ENCODE peak calls at places on chromosomes 6 and 20, in four cellular contexts. R, D, C and W are unnamed samples.

GRCh38 chr20:61529354-61529753 is 277.3 kb downstream of the CDH4 start:
- DNase-seq in D (no peak), C (no peak), R (no peak), W (no peak)

GRCh38 chr6:73452107-73452461 is at the start of gene CGAS:
- DNase-seq in D (peak; percentile 85), C (peak; percentile 94), R (no peak), W (peak; percentile 77)

GRCh38 chr6:53258774-53259155 is 90.0 kb downstream of the ELOVL5 start:
- DNase-seq in D (no peak), R (no peak), C (no peak), W (no peak)

GRCh38 chr6:26302941-26303559 is 61.9 kb upstream of the BTN3A2 start:
- DNase-seq in C (no peak), R (no peak), D (no peak), W (no peak)

GRCh38 chr20:53220482-53221307 is 248.5 kb downstream of the TSHZ2 start:
- DNase-seq in C (no peak), R (no peak), D (no peak), W (no peak)

GRCh38 chr20:24339179-24339578 is 130.2 kb upstream of the SYNDIG1 start:
- DNase-seq in D (no peak), C (no peak), R (no peak), W (no peak)

GRCh38 chr6:170278743-170279094 is 12.2 kb downstream of the DLL1 start:
- DNase-seq in C (peak; percentile 20), R (no peak), D (no peak), W (no peak)

GRCh38 chr20:54025166-54025835 is 45.1 kb downstream of the BCAS1 start:
- DNase-seq in C (no peak), D (no peak), R (no peak), W (no peak)

GRCh38 chr6:36556281-36556680 is 9.0 kb upstream of the STK38 start:
- DNase-seq in R (no peak), C (no peak), D (no peak), W (no peak)

GRCh38 chr6:87828044-87828443 is 126.0 kb upstream of the AKIRIN2 start:
- DNase-seq in R (no peak), C (no peak), D (no peak), W (no peak)
- H3K36me3 ChIP-seq in R (no peaks in the 10 kb centered on the region), C (no peaks in the 10 kb centered on the region), D (no peaks in the 10 kb centered on the region), W (no peaks in the 10 kb centered on the region)

GRCh38 chr20:35478804-35479472 is 23.5 kb downstream of the CEP250 start:
- DNase-seq in R (peak; percentile 77), D (no peak), C (no peak), W (no peak)
- H3K36me3 ChIP-seq in R (peaks cover 73% of the 10 kb centered on the region), D (peaks cover 9% of the 10 kb centered on the region), C (peaks cover 18% of the 10 kb centered on the region), W (peaks cover 8% of the 10 kb centered on the region)

DNA sequence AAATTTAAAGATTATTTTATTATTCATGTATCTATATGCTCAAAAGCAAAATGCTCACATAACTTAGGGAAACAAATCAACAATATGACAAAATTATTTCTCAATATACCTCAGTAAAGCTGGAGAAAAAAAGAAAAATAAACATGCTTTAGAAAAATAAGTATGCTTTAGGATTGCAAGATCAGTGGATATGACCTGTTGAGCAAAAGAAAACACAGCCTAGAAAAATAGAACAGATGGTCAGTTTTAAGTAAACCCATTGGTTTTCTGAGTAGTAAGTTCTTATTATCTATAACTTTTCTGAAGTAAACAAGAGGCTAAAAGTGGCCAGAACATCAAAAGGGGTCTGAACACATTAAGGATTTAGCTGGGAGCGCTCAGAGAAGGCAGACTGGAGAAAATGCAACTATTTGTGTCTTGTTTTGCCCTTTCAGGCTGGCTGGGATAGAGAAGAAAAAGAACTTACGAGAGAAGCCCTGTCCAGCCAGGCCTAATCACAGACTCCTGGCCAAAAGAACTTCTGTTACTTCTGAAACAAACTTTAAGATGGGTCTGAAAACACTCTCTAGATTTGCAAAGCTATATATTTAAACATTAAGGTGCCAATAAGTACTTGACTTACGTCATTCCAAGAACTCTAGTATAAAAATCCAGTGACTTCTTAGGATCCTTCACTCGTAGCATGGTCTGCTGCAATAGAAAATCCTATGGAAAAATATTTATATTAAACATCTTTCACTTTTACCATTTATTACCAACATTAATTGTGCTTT is 16.5 kb downstream of the GLO1 start:
- DNase-seq in R (no peak), C (no peak), D (no peak), W (no peak)
- H3K36me3 ChIP-seq in R (peaks cover 37% of the 10 kb centered on the region), C (peaks cover 2% of the 10 kb centered on the region), D (no peaks in the 10 kb centered on the region), W (peaks cover 4% of the 10 kb centered on the region)

GRCh38 chr6:151549790-151550189 is 56.0 kb downstream of the CCDC170 start:
- DNase-seq in R (no peak), C (no peak), D (no peak), W (no peak)
- H3K36me3 ChIP-seq in R (no peaks in the 10 kb centered on the region), C (no peaks in the 10 kb centered on the region), D (no peaks in the 10 kb centered on the region), W (no peaks in the 10 kb centered on the region)

DNA sequence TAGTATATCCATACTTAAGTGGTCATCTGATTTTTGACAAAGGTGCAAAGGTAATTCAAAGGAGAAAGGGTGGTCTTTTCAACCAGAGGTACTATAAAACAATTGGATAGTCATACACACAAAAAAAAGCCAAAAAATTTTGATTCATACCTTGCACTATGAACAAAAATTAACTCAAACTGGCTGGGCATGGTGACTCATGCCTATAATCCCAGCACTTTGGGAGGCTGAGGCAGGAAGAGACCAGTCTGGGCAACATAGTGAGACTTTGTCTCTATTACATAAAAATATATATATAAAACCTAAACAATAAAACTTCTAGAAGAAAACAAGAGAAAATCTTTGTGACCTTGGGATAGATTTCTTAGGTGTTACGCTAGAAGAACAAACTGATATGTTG is 43.8 kb upstream of the ADIG start:
- DNase-seq in R (no peak), C (no peak), D (no peak), W (no peak)
- H3K36me3 ChIP-seq in R (peaks cover 79% of the 10 kb centered on the region), C (peaks cover 13% of the 10 kb centered on the region), D (peaks cover 5% of the 10 kb centered on the region), W (peaks cover 11% of the 10 kb centered on the region)

DNA sequence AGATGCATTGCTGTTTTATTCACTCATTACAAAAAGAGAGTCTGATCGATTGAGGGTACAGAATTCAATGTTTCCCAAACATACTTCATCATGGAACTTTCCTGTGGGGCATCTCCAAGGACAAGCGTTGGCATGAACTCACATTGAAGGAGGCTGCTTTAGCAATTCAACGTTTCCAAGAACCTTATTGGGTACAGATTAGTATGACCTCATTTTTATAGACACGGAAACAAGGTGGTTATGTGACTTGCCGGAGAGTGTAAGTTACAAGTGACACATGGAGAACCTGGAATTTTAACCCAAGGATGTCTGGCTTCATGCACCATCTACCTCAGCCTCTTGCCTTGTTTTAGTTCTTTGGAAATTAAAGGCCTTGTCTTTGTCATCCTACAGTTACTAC is 8.8 kb downstream of the GPR31 start:
- DNase-seq in D (no peak), R (no peak), C (no peak), W (no peak)
- H3K36me3 ChIP-seq in D (no peaks in the 10 kb centered on the region), R (no peaks in the 10 kb centered on the region), C (no peaks in the 10 kb centered on the region), W (no peaks in the 10 kb centered on the region)

DNA sequence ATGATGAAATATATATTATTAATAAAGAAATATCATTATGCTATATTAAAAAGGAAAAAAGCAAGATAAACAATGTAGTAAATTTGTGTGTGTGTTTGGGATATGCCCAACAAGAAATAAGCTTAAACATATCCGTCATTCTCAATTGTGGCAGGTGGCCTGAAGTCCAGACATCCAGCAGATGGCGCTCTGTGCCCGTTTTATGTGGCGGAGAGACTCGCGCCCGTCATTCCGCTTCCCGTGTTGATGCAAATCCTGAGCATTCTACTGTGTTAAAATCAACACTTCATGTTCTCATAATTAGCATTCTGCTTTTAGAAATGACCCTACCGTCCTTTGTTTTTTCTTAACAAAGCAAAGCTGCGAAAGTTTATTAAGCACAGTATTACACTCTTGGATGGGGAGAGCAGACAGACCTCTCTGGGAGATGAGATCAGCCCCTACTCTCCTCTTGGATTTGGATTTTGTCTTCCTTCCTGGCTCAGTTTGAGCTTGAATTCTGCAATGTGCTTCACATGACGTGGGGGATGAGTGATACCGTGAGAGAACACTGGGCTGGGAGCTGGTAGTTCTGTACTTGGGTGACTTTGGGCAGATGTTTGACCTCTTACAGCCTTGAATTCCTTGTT is 125.8 kb downstream of the MCHR2 start:
- DNase-seq in C (peak; percentile 75), R (peak; percentile 47), D (peak; percentile 74), W (peak; percentile 82)
- H3K36me3 ChIP-seq in C (no peaks in the 10 kb centered on the region), R (no peaks in the 10 kb centered on the region), D (no peaks in the 10 kb centered on the region), W (no peaks in the 10 kb centered on the region)

DNA sequence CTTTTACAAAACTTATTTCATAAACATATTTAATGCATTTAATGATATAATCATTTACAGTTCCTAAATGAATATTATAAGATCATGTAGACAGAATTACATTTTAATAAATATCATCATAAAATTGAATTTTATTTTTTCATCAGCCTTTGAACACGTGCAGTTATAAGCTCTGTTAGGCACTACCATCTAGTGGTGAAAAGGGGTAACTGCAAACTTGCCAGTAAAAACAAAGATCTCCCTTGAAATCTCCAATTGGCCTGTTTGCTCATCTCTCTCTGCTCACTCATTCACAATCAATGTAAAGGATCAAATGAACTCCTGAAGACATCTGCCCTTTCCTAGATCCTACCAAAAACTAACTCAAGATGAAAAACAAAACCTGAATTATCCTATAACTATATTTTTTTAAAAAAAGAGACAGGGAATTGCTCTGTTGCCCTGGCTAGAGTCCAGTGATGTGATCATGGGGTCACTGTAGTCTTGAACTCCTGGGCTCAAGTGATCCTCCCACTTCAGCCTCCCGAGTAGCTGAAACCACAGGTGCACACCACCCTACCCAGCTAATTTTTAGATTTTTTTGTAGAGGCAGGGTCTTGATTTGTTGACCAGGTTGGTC is 31.7 kb downstream of the SAMHD1 start:
- DNase-seq in C (no peak), R (peak; percentile 73), D (peak; percentile 46), W (peak; percentile 42)
- H3K36me3 ChIP-seq in C (peaks cover 6% of the 10 kb centered on the region), R (peaks cover 12% of the 10 kb centered on the region), D (peaks cover 5% of the 10 kb centered on the region), W (peaks cover 24% of the 10 kb centered on the region)

GRCh38 chr6:17633465-17634188 is 33.5 kb downstream of the FAM8A1 start:
- DNase-seq in C (no peak), R (no peak), D (no peak), W (no peak)

GRCh38 chr6:17628873-17629272 is 28.8 kb downstream of the FAM8A1 start:
- DNase-seq in R (no peak), D (no peak), C (no peak), W (no peak)

GRCh38 chr6:17632929-17633328 is 32.8 kb downstream of the FAM8A1 start:
- DNase-seq in R (no peak), D (no peak), C (no peak), W (no peak)

GRCh38 chr6:17629824-17630510 is 29.9 kb downstream of the FAM8A1 start:
- DNase-seq in D (no peak), C (no peak), R (no peak), W (no peak)

GRCh38 chr6:17630511-17631073 is 30.5 kb downstream of the FAM8A1 start:
- DNase-seq in D (peak; percentile 22), C (no peak), R (peak; percentile 21), W (no peak)
- H3K36me3 ChIP-seq in D (peaks cover 13% of the 10 kb centered on the region), C (peaks cover 5% of the 10 kb centered on the region), R (peaks cover 77% of the 10 kb centered on the region), W (peaks cover 12% of the 10 kb centered on the region)